ENCODE peak calls at places on chromosomes 5 and 9, in five cellular contexts. K is stimulated activated CD4-positive, alpha-beta T cell treated with anti-CD3 and anti-CD28 coated beads, Interleukin-12 subunit alpha, Interleukin-12 subunit beta, amount 100 ng/mL, for 48 hours; I is neural crest cell; G is aorta; W is cerebellum. F is an unnamed sample.
A peak's percentile ranks its signal among the peaks of the same experiment; 100 is the strongest.

GRCh38 chr5:128227984-128228383 is 144.4 kb downstream of the SLC12A2 start:
- DNase-seq in G (no peak), I (no peak), W (no peak), K (no peak), F (no peak)

GRCh38 chr5:148623741-148624140 is 30.6 kb downstream of the HTR4 start:
- DNase-seq in K (no peak), G (no peak), I (no peak), W (no peak), F (no peak)

GRCh38 chr9:99105152-99106043 is 485 bp downstream of the TGFBR1 start:
- DNase-seq in I (peak; percentile 57), K (no peak), G (peak; percentile 93), W (peak; percentile 46), F (peak; percentile 34)

GRCh38 chr5:30959238-30959637 is 234.2 kb upstream of the CDH6 start:
- DNase-seq in W (no peak), I (no peak), K (no peak), G (no peak), F (no peak)

GRCh38 chr9:14349818-14350333 is 35.9 kb upstream of the NFIB start:
- DNase-seq in I (no peak), G (no peak), W (peak; percentile 35), K (no peak), F (peak; percentile 43)

GRCh38 chr5:71830626-71831539 is 111.8 kb downstream of the CARTPT start:
- DNase-seq in K (no peak), I (no peak), G (peak; percentile 95), W (peak; percentile 84), F (peak; percentile 67)

GRCh38 chr5:77777281-77777892 is 1.2 kb upstream of the TBCA start:
- DNase-seq in W (no peak), G (no peak), K (no peak), I (no peak), F (no peak)

GRCh38 chr9:70021026-70021571 is 22.5 kb upstream of the MAMDC2 start:
- DNase-seq in K (no peak), G (no peak), W (no peak), I (no peak), F (peak; percentile 77)

GRCh38 chr5:132050136-132050535 is 10.3 kb upstream of the IL3 start:
- DNase-seq in K (no peak), W (no peak), G (no peak), I (no peak), F (peak; percentile 67)

GRCh38 chr5:113123563-113123962 is 147.0 kb downstream of the DCP2 start:
- DNase-seq in I (no peak), G (no peak), W (no peak), K (no peak), F (no peak)

GRCh38 chr9:121763561-121764370 is 112.3 kb downstream of the DAB2IP start:
- DNase-seq in I (no peak), G (no peak), K (no peak), W (no peak), F (no peak)

GRCh38 chr5:62682059-62682458 is 103.4 kb downstream of the LRRC70 start:
- DNase-seq in G (no peak), K (no peak), W (no peak), I (no peak), F (no peak)

GRCh38 chr5:5046680-5047502 is 93.2 kb upstream of the ADAMTS16 start:
- DNase-seq in G (no peak), I (no peak), K (no peak), W (no peak), F (no peak)

GRCh38 chr5:158953929-158954534 is 145.7 kb downstream of the EBF1 start:
- DNase-seq in I (no peak), W (no peak), K (no peak), G (no peak), F (no peak)

GRCh38 chr9:81649475-81649874 is 39.9 kb downstream of the TLE1 start:
- DNase-seq in I (peak; percentile 19), K (no peak), W (no peak), G (no peak), F (no peak)

GRCh38 chr5:120258123-120258522 is 206.0 kb upstream of the PRR16 start:
- DNase-seq in K (no peak), G (no peak), W (no peak), I (no peak), F (peak; percentile 44)

GRCh38 chr9:79731483-79731882 is 159.7 kb downstream of the TLE4 start:
- DNase-seq in G (no peak), K (no peak), W (no peak), I (no peak), F (no peak)

GRCh38 chr5:42948961-42949347 is 91.2 kb downstream of the ANXA2R start:
- DNase-seq in I (no peak), W (no peak), K (no peak), G (no peak), F (no peak)

GRCh38 chr5:44536650-44537260 is 147.5 kb upstream of the FGF10 start:
- DNase-seq in W (no peak), I (peak; percentile 25), K (peak; percentile 8), G (no peak), F (peak; percentile 35)

GRCh38 chr9:81379655-81380054 is 309.7 kb downstream of the TLE1 start:
- DNase-seq in G (no peak), K (no peak), I (no peak), W (no peak), F (no peak)

GRCh38 chr5:90161399-90161798 is 248.2 kb downstream of the CETN3 start:
- DNase-seq in W (no peak), G (no peak), K (no peak), I (peak; percentile 23), F (peak; percentile 42)

GRCh38 chr9:136679431-136679941 is 7.8 kb downstream of the AGPAT2 start:
- DNase-seq in G (no peak), K (no peak), W (peak; percentile 61), I (no peak), F (peak; percentile 44)

GRCh38 chr5:62030326-62030725 is 275.7 kb upstream of the KIF2A start:
- DNase-seq in G (no peak), K (no peak), W (no peak), I (no peak), F (no peak)

GRCh38 chr5:178198706-178199105 is 5.6 kb upstream of the HNRNPAB start:
- DNase-seq in I (no peak), G (no peak), W (no peak), K (no peak), F (no peak)

GRCh38 chr9:15696979-15697378 is 144.1 kb downstream of the CCDC171 start:
- DNase-seq in I (no peak), W (peak; percentile 3), K (no peak), G (no peak), F (no peak)

GRCh38 chr5:143215685-143216084 is 187.8 kb downstream of the NR3C1 start:
- DNase-seq in I (no peak), K (no peak), G (no peak), W (no peak), F (no peak)

GRCh38 chr5:179239256-179240135 is 105.8 kb downstream of the ADAMTS2 start:
- DNase-seq in W (no peak), I (no peak), G (peak; percentile 68), K (no peak), F (no peak)

GRCh38 chr5:180646963-180647305 is 2.5 kb downstream of the FLT4 start:
- DNase-seq in W (no peak), K (no peak), I (no peak), G (no peak), F (no peak)

GRCh38 chr9:34546834-34547827 is 24.3 kb upstream of the ENHO start:
- DNase-seq in K (peak; percentile 47), W (peak; percentile 69), G (peak; percentile 89), I (peak; percentile 79), F (peak; percentile 83)

GRCh38 chr9:106945727-106946690 is 83.0 kb downstream of the ZNF462 start:
- DNase-seq in K (no peak), I (no peak), G (no peak), W (no peak), F (no peak)

GRCh38 chr5:9519537-9519936 is 26.3 kb downstream of the SEMA5A start:
- DNase-seq in K (no peak), W (no peak), I (no peak), G (no peak), F (peak; percentile 55)